ENCODE peak calls at places on chromosomes 13 and 19, in eight cellular contexts. One of them, this sample, is unnamed. For H3K9me3 and H3K27me3, the result is how much of the 10 kb centered on the place peaks cover.

GRCh38 chr19:3162418-3163229 is 15.9 kb upstream of the S1PR4 start:
- DNase-seq in CD4-positive, CD25-positive, alpha-beta regulatory T cell: no peak
- DNase-seq in ascending aorta: no peak
- DNase-seq in adrenal gland: no peak
- DNase-seq in HepG2: peak
- DNase-seq in CD4-positive, alpha-beta memory T cell: no peak
- DNase-seq in GM12878: no peak
- DNase-seq in ovary: no peak
- DNase-seq in this sample: no peak

GRCh38 chr13:75757336-75757735 is 121.2 kb downstream of the LMO7 start:
- DNase-seq in CD4-positive, CD25-positive, alpha-beta regulatory T cell: no peak
- DNase-seq in ascending aorta: no peak
- DNase-seq in GM12878: no peak
- DNase-seq in CD4-positive, alpha-beta memory T cell: no peak
- DNase-seq in ovary: no peak
- DNase-seq in adrenal gland: no peak
- DNase-seq in HepG2: no peak
- DNase-seq in this sample: no peak

GRCh38 chr19:7926021-7926726 is at the start of gene CTXN1:
- DNase-seq in ovary: peak
- DNase-seq in HepG2: no peak
- DNase-seq in CD4-positive, alpha-beta memory T cell: peak
- DNase-seq in ascending aorta: no peak
- DNase-seq in CD4-positive, CD25-positive, alpha-beta regulatory T cell: peak
- DNase-seq in adrenal gland: peak
- DNase-seq in GM12878: no peak
- DNase-seq in this sample: peak

GRCh38 chr19:9070066-9070465 is 16.8 kb upstream of the OR1M1 start:
- DNase-seq in CD4-positive, CD25-positive, alpha-beta regulatory T cell: no peak
- DNase-seq in ascending aorta: no peak
- DNase-seq in HepG2: no peak
- DNase-seq in adrenal gland: no peak
- DNase-seq in ovary: no peak
- DNase-seq in GM12878: no peak
- DNase-seq in CD4-positive, alpha-beta memory T cell: no peak
- DNase-seq in this sample: no peak

GRCh38 chr19:50432221-50432626 is 468 bp upstream of the MYBPC2 start:
- DNase-seq in CD4-positive, alpha-beta memory T cell: no peak
- DNase-seq in adrenal gland: peak
- DNase-seq in HepG2: no peak
- DNase-seq in CD4-positive, CD25-positive, alpha-beta regulatory T cell: no peak
- DNase-seq in ovary: peak
- DNase-seq in ascending aorta: no peak
- DNase-seq in GM12878: no peak
- DNase-seq in this sample: no peak

GRCh38 chr19:1250374-1251232 is 2.2 kb downstream of the MIDN start:
- DNase-seq in ovary: peak
- DNase-seq in adrenal gland: peak
- DNase-seq in CD4-positive, CD25-positive, alpha-beta regulatory T cell: peak
- DNase-seq in ascending aorta: no peak
- DNase-seq in GM12878: no peak
- DNase-seq in CD4-positive, alpha-beta memory T cell: peak
- DNase-seq in HepG2: peak
- DNase-seq in this sample: no peak

GRCh38 chr13:76887070-76887563 is 912 bp upstream of the KCTD12 start:
- DNase-seq in ascending aorta: no peak
- DNase-seq in CD4-positive, CD25-positive, alpha-beta regulatory T cell: no peak
- DNase-seq in adrenal gland: no peak
- DNase-seq in HepG2: no peak
- DNase-seq in CD4-positive, alpha-beta memory T cell: no peak
- DNase-seq in ovary: peak
- DNase-seq in GM12878: no peak
- DNase-seq in this sample: peak

GRCh38 chr13:95335667-95336066 is 34.4 kb upstream of the ABCC4 start:
- DNase-seq in CD4-positive, alpha-beta memory T cell: no peak
- DNase-seq in ascending aorta: no peak
- DNase-seq in HepG2: no peak
- DNase-seq in GM12878: no peak
- DNase-seq in ovary: no peak
- DNase-seq in adrenal gland: no peak
- DNase-seq in CD4-positive, CD25-positive, alpha-beta regulatory T cell: no peak
- DNase-seq in this sample: no peak

GRCh38 chr19:648305-648704 is 8.6 kb downstream of the FGF22 start:
- DNase-seq in adrenal gland: no peak
- DNase-seq in ascending aorta: no peak
- DNase-seq in ovary: no peak
- DNase-seq in CD4-positive, alpha-beta memory T cell: no peak
- DNase-seq in GM12878: no peak
- DNase-seq in HepG2: no peak
- DNase-seq in CD4-positive, CD25-positive, alpha-beta regulatory T cell: no peak
- DNase-seq in this sample: no peak

GRCh38 chr13:99796175-99796819 is 175.3 kb downstream of the ZIC5 start:
- DNase-seq in adrenal gland: peak
- DNase-seq in HepG2: peak
- DNase-seq in CD4-positive, alpha-beta memory T cell: no peak
- DNase-seq in GM12878: no peak
- DNase-seq in ascending aorta: no peak
- DNase-seq in ovary: no peak
- DNase-seq in CD4-positive, CD25-positive, alpha-beta regulatory T cell: no peak
- DNase-seq in this sample: no peak

GRCh38 chr13:33744589-33745369 is 73.2 kb upstream of the RFC3 start:
- DNase-seq in CD4-positive, alpha-beta memory T cell: no peak
- DNase-seq in adrenal gland: no peak
- DNase-seq in CD4-positive, CD25-positive, alpha-beta regulatory T cell: no peak
- DNase-seq in ascending aorta: no peak
- DNase-seq in ovary: peak
- DNase-seq in GM12878: no peak
- DNase-seq in HepG2: no peak
- DNase-seq in this sample: no peak

GRCh38 chr13:112958127-112958989 is 10.7 kb upstream of the MCF2L start:
- DNase-seq in ovary: peak
- DNase-seq in ascending aorta: no peak
- DNase-seq in CD4-positive, alpha-beta memory T cell: no peak
- DNase-seq in GM12878: no peak
- DNase-seq in CD4-positive, CD25-positive, alpha-beta regulatory T cell: no peak
- DNase-seq in HepG2: no peak
- DNase-seq in adrenal gland: no peak
- DNase-seq in this sample: no peak

GRCh38 chr13:79525458-79525857 is 44.5 kb downstream of the NDFIP2 start:
- DNase-seq in CD4-positive, alpha-beta memory T cell: no peak
- DNase-seq in GM12878: no peak
- DNase-seq in ascending aorta: no peak
- DNase-seq in ovary: no peak
- DNase-seq in adrenal gland: no peak
- DNase-seq in HepG2: peak
- DNase-seq in CD4-positive, CD25-positive, alpha-beta regulatory T cell: no peak
- DNase-seq in this sample: no peak

GRCh38 chr13:97109256-97109655 is 112.9 kb upstream of the MBNL2 start:
- DNase-seq in CD4-positive, CD25-positive, alpha-beta regulatory T cell: no peak
- DNase-seq in GM12878: no peak
- DNase-seq in CD4-positive, alpha-beta memory T cell: no peak
- DNase-seq in HepG2: no peak
- DNase-seq in adrenal gland: no peak
- DNase-seq in ovary: no peak
- DNase-seq in ascending aorta: no peak
- DNase-seq in this sample: no peak

GRCh38 chr19:41302624-41303351 is 7.2 kb upstream of the CCDC97 start:
- DNase-seq in CD4-positive, alpha-beta memory T cell: peak
- DNase-seq in adrenal gland: no peak
- DNase-seq in CD4-positive, CD25-positive, alpha-beta regulatory T cell: peak
- DNase-seq in ovary: no peak
- DNase-seq in GM12878: peak
- DNase-seq in ascending aorta: no peak
- DNase-seq in HepG2: no peak
- DNase-seq in this sample: no peak

DNA sequence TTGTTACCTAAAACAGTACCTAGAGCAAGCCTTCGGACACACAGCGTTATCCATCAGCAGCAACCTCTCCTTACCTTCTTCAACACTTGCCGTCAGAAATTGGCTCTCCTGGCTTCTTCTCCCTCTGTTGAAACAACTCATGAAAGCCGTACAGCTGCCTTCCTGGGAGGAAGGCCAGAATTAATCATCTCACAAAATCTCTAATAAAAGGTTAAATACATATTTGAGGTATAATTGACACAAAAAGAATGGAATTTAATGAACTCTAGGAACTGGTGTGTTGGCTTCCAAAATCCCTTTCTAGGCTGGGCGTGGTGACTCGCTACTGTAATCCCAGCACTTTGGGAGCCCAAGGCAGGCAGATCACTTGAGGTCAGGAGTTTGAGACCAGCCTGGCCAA is 37.3 kb upstream of the GTF2F2 start:
- DNase-seq in adrenal gland: no peak
- DNase-seq in GM12878: no peak
- DNase-seq in ovary: no peak
- DNase-seq in CD4-positive, alpha-beta memory T cell: no peak
- DNase-seq in HepG2: no peak
- DNase-seq in CD4-positive, CD25-positive, alpha-beta regulatory T cell: no peak
- DNase-seq in ascending aorta: no peak
- DNase-seq in this sample: no peak
- H3K9me3 ChIP-seq in adrenal gland: under half
- H3K9me3 ChIP-seq in GM12878: under half
- H3K9me3 ChIP-seq in ovary: under half
- H3K9me3 ChIP-seq in CD4-positive, alpha-beta memory T cell: under half
- H3K9me3 ChIP-seq in HepG2: under half
- H3K9me3 ChIP-seq in CD4-positive, CD25-positive, alpha-beta regulatory T cell: under half
- H3K9me3 ChIP-seq in ascending aorta: under half
- H3K9me3 ChIP-seq in this sample: under half

GRCh38 chr19:38046254-38047047 is 139.4 kb downstream of the SIPA1L3 start:
- DNase-seq in CD4-positive, alpha-beta memory T cell: no peak
- DNase-seq in adrenal gland: no peak
- DNase-seq in ovary: no peak
- DNase-seq in ascending aorta: no peak
- DNase-seq in GM12878: peak
- DNase-seq in HepG2: no peak
- DNase-seq in CD4-positive, CD25-positive, alpha-beta regulatory T cell: no peak
- DNase-seq in this sample: no peak

GRCh38 chr19:38049105-38049649 is 142.2 kb downstream of the SIPA1L3 start:
- DNase-seq in CD4-positive, alpha-beta memory T cell: peak
- DNase-seq in ovary: no peak
- DNase-seq in GM12878: peak
- DNase-seq in adrenal gland: no peak
- DNase-seq in HepG2: no peak
- DNase-seq in CD4-positive, CD25-positive, alpha-beta regulatory T cell: peak
- DNase-seq in ascending aorta: no peak
- DNase-seq in this sample: no peak

GRCh38 chr19:38045554-38046253 is 138.7 kb downstream of the SIPA1L3 start:
- DNase-seq in CD4-positive, alpha-beta memory T cell: no peak
- DNase-seq in adrenal gland: no peak
- DNase-seq in HepG2: no peak
- DNase-seq in CD4-positive, CD25-positive, alpha-beta regulatory T cell: no peak
- DNase-seq in GM12878: no peak
- DNase-seq in ovary: no peak
- DNase-seq in ascending aorta: no peak
- DNase-seq in this sample: no peak

GRCh38 chr19:38047048-38047435 is 140.0 kb downstream of the SIPA1L3 start:
- DNase-seq in ovary: no peak
- DNase-seq in CD4-positive, CD25-positive, alpha-beta regulatory T cell: no peak
- DNase-seq in GM12878: no peak
- DNase-seq in CD4-positive, alpha-beta memory T cell: no peak
- DNase-seq in ascending aorta: no peak
- DNase-seq in HepG2: no peak
- DNase-seq in adrenal gland: no peak
- DNase-seq in this sample: no peak

DNA sequence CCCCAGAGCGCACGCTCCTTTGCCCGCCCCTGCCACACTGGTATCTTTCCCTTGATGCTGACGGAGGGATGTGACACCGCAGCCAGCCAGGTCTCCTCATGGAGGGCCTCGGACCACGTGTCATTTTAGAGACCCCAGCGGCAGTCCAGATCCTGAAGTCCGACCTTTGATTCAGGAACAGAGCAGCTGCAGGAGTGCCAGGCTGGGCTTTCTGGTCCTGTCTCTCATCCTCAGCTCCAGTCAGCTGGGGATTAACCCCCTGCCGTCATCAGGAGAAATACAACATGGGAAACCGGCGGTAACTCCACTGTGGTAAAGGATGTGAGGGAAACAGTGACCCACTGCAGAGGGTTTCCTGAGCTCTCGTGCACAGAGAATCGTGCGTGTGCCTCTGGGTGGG is 140.6 kb downstream of the SIPA1L3 start:
- DNase-seq in GM12878: no peak
- DNase-seq in adrenal gland: no peak
- DNase-seq in ascending aorta: no peak
- DNase-seq in CD4-positive, alpha-beta memory T cell: no peak
- DNase-seq in CD4-positive, CD25-positive, alpha-beta regulatory T cell: no peak
- DNase-seq in ovary: no peak
- DNase-seq in HepG2: no peak
- DNase-seq in this sample: no peak
- H3K27ac ChIP-seq in GM12878: peak
- H3K27ac ChIP-seq in adrenal gland: no peak
- H3K27ac ChIP-seq in ascending aorta: no peak
- H3K27ac ChIP-seq in CD4-positive, alpha-beta memory T cell: peak
- H3K27ac ChIP-seq in CD4-positive, CD25-positive, alpha-beta regulatory T cell: peak
- H3K27ac ChIP-seq in ovary: no peak
- H3K27ac ChIP-seq in HepG2: no peak
- H3K27ac ChIP-seq in this sample: no peak

GRCh38 chr19:4811328-4812131 is 20.0 kb downstream of the TICAM1 start:
- DNase-seq in ascending aorta: peak
- DNase-seq in GM12878: no peak
- DNase-seq in ovary: peak
- DNase-seq in CD4-positive, alpha-beta memory T cell: peak
- DNase-seq in adrenal gland: peak
- DNase-seq in CD4-positive, CD25-positive, alpha-beta regulatory T cell: peak
- DNase-seq in HepG2: peak
- DNase-seq in this sample: peak

GRCh38 chr19:4806384-4806783 is 14.8 kb downstream of the FEM1A start:
- DNase-seq in adrenal gland: no peak
- DNase-seq in CD4-positive, CD25-positive, alpha-beta regulatory T cell: no peak
- DNase-seq in CD4-positive, alpha-beta memory T cell: no peak
- DNase-seq in ascending aorta: no peak
- DNase-seq in GM12878: no peak
- DNase-seq in ovary: no peak
- DNase-seq in HepG2: no peak
- DNase-seq in this sample: no peak

GRCh38 chr19:4803736-4804695 is 12.5 kb downstream of the FEM1A start:
- DNase-seq in GM12878: no peak
- DNase-seq in adrenal gland: peak
- DNase-seq in ascending aorta: no peak
- DNase-seq in CD4-positive, alpha-beta memory T cell: peak
- DNase-seq in CD4-positive, CD25-positive, alpha-beta regulatory T cell: peak
- DNase-seq in ovary: peak
- DNase-seq in HepG2: peak
- DNase-seq in this sample: peak

GRCh38 chr19:4802711-4803110 is 11.2 kb downstream of the FEM1A start:
- DNase-seq in HepG2: no peak
- DNase-seq in ovary: no peak
- DNase-seq in CD4-positive, alpha-beta memory T cell: no peak
- DNase-seq in ascending aorta: no peak
- DNase-seq in CD4-positive, CD25-positive, alpha-beta regulatory T cell: no peak
- DNase-seq in adrenal gland: no peak
- DNase-seq in GM12878: no peak
- DNase-seq in this sample: peak

GRCh38 chr19:4807188-4807587 is 15.7 kb downstream of the FEM1A start:
- DNase-seq in ascending aorta: no peak
- DNase-seq in CD4-positive, alpha-beta memory T cell: no peak
- DNase-seq in HepG2: no peak
- DNase-seq in adrenal gland: peak
- DNase-seq in CD4-positive, CD25-positive, alpha-beta regulatory T cell: no peak
- DNase-seq in ovary: no peak
- DNase-seq in GM12878: no peak
- DNase-seq in this sample: no peak
- H3K27me3 ChIP-seq in ascending aorta: under half
- H3K27me3 ChIP-seq in CD4-positive, alpha-beta memory T cell: under half
- H3K27me3 ChIP-seq in HepG2: under half
- H3K27me3 ChIP-seq in adrenal gland: under half
- H3K27me3 ChIP-seq in CD4-positive, CD25-positive, alpha-beta regulatory T cell: under half
- H3K27me3 ChIP-seq in ovary: under half
- H3K27me3 ChIP-seq in GM12878: under half
- H3K27me3 ChIP-seq in this sample: under half

GRCh38 chr19:18391509-18392075 is 5.6 kb downstream of the GDF15 start:
- DNase-seq in adrenal gland: no peak
- DNase-seq in ascending aorta: no peak
- DNase-seq in CD4-positive, CD25-positive, alpha-beta regulatory T cell: no peak
- DNase-seq in HepG2: no peak
- DNase-seq in ovary: no peak
- DNase-seq in GM12878: no peak
- DNase-seq in CD4-positive, alpha-beta memory T cell: no peak
- DNase-seq in this sample: no peak
- H3K9me3 ChIP-seq in adrenal gland: under half
- H3K9me3 ChIP-seq in ascending aorta: under half
- H3K9me3 ChIP-seq in CD4-positive, CD25-positive, alpha-beta regulatory T cell: under half
- H3K9me3 ChIP-seq in HepG2: under half
- H3K9me3 ChIP-seq in ovary: under half
- H3K9me3 ChIP-seq in GM12878: under half
- H3K9me3 ChIP-seq in CD4-positive, alpha-beta memory T cell: under half
- H3K9me3 ChIP-seq in this sample: under half

This sample was measured in heart right ventricle.